ENCODE peak calls at places on chromosome 3, in seven cellular contexts. N is HepG2, P is fibroblast of lung, E is mesendoderm, Q is GM23248, V is GM23338, R is HCT116. C is an unnamed sample.
A peak's percentile ranks its signal among the peaks of the same experiment; 100 is the strongest.

GRCh38 chr3:158709666-158710083 is 22.6 kb downstream of the RARRES1 start:
- DNase-seq in N (no peak), P (peak; percentile 96), E (peak; percentile 42), Q (peak; percentile 99), V (no peak), R (no peak), C (no peak)

GRCh38 chr3:107430214-107431047 is 53.2 kb downstream of the CCDC54 start:
- DNase-seq in N (no peak), P (peak; percentile 61), E (peak; percentile 47), Q (peak; percentile 59), V (peak; percentile 18), R (no peak), C (peak; percentile 74)

GRCh38 chr3:150078983-150079739 is 108.5 kb upstream of the PFN2 start:
- DNase-seq in N (no peak), P (peak; percentile 87), E (no peak), Q (peak; percentile 97), V (no peak), R (no peak), C (peak; percentile 46)

GRCh38 chr3:113097821-113098516 is 107.2 kb downstream of the GTPBP8 start:
- DNase-seq in N (peak; percentile 56), P (peak; percentile 42), E (no peak), Q (peak; percentile 81), V (no peak), R (peak; percentile 80), C (no peak)

GRCh38 chr3:132253262-132253878 is 63.8 kb upstream of the ACP3 start:
- DNase-seq in N (peak; percentile 43), P (peak; percentile 86), E (peak; percentile 74), Q (peak; percentile 83), V (peak; percentile 83), R (peak; percentile 56), C (peak; percentile 83)

GRCh38 chr3:195809291-195809785 is 2.4 kb downstream of the MUC4 start:
- DNase-seq in N (no peak), P (no peak), E (no peak), Q (no peak), V (no peak), R (no peak), C (no peak)

GRCh38 chr3:125123906-125124305 is 68.1 kb upstream of the HEG1 start:
- DNase-seq in N (no peak), P (no peak), E (no peak), Q (peak; percentile 90), V (no peak), R (no peak), C (no peak)

GRCh38 chr3:78258798-78259197 is 1218.9 kb downstream of the ROBO2 start:
- DNase-seq in N (no peak), P (peak; percentile 31), E (peak; percentile 75), Q (peak; percentile 79), V (no peak), R (no peak), C (no peak)

GRCh38 chr3:78495326-78495725 is 1272.5 kb downstream of the ROBO1 start:
- DNase-seq in N (no peak), P (no peak), E (no peak), Q (no peak), V (no peak), R (no peak), C (no peak)

GRCh38 chr3:112865757-112866156 is 19.1 kb upstream of the CD200R1L start:
- DNase-seq in N (no peak), P (no peak), E (no peak), Q (no peak), V (no peak), R (no peak), C (no peak)

GRCh38 chr3:171770689-171771620 is 39.3 kb downstream of the PLD1 start:
- DNase-seq in N (peak; percentile 68), P (peak; percentile 92), E (peak; percentile 87), Q (peak; percentile 94), V (peak; percentile 83), R (no peak), C (no peak)

GRCh38 chr3:177929310-177929709 is 606.9 kb upstream of the KCNMB2 start:
- DNase-seq in N (no peak), P (no peak), E (no peak), Q (peak; percentile 46), V (no peak), R (no peak), C (no peak)

GRCh38 chr3:130971208-130971607 is 55.4 kb downstream of the ASTE1 start:
- DNase-seq in N (no peak), P (no peak), E (no peak), Q (peak; percentile 55), V (no peak), R (no peak), C (no peak)

GRCh38 chr3:5122741-5123706 is 932 bp downstream of the ARL8B start:
- DNase-seq in N (peak; percentile 54), P (peak; percentile 85), E (peak; percentile 88), Q (peak; percentile 83), V (peak; percentile 79), R (no peak), C (peak; percentile 60)

GRCh38 chr3:59313365-59313764 is 263.5 kb upstream of the CFAP20DC start:
- DNase-seq in N (peak; percentile 7), P (peak; percentile 40), E (peak; percentile 68), Q (peak; percentile 60), V (peak; percentile 73), R (peak; percentile 28), C (peak; percentile 66)

GRCh38 chr3:8607285-8608040 is 37.1 kb downstream of the SSUH2 start:
- DNase-seq in N (peak; percentile 55), P (peak; percentile 83), E (peak; percentile 89), Q (peak; percentile 82), V (peak; percentile 51), R (peak; percentile 15), C (no peak)

GRCh38 chr3:63753567-63753966 is 65.5 kb upstream of the C3orf49 start:
- DNase-seq in N (peak; percentile 29), P (peak; percentile 32), E (peak; percentile 34), Q (peak; percentile 48), V (peak; percentile 61), R (no peak), C (no peak)

GRCh38 chr3:197363553-197364409 is 65.4 kb upstream of the DLG1 start:
- DNase-seq in N (peak; percentile 35), P (no peak), E (peak; percentile 42), Q (no peak), V (peak; percentile 11), R (no peak), C (no peak)

GRCh38 chr3:149373235-149374125 is 4.0 kb downstream of the TM4SF1 start:
- DNase-seq in N (peak; percentile 70), P (peak; percentile 94), E (no peak), Q (peak; percentile 92), V (no peak), R (no peak), C (no peak)

GRCh38 chr3:155352900-155353490 is 59.5 kb upstream of the STRIT1 start:
- DNase-seq in N (peak; percentile 21), P (peak; percentile 57), E (peak; percentile 56), Q (peak; percentile 57), V (peak; percentile 79), R (peak; percentile 40), C (peak; percentile 76)

GRCh38 chr3:160953681-160954080 is 151.5 kb downstream of the B3GALNT1 start:
- DNase-seq in N (no peak), P (no peak), E (no peak), Q (no peak), V (no peak), R (no peak), C (no peak)

GRCh38 chr3:148030975-148031374 is 621.8 kb downstream of the ZIC1 start:
- DNase-seq in N (no peak), P (no peak), E (no peak), Q (no peak), V (no peak), R (no peak), C (no peak)

GRCh38 chr3:148034353-148034752 is 625.2 kb downstream of the ZIC1 start:
- DNase-seq in N (no peak), P (no peak), E (no peak), Q (no peak), V (no peak), R (no peak), C (no peak)

GRCh38 chr3:148036331-148036881 is 627.2 kb downstream of the ZIC1 start:
- DNase-seq in N (no peak), P (peak; percentile 42), E (peak; percentile 11), Q (no peak), V (no peak), R (no peak), C (no peak)
- H3K27ac ChIP-seq in N (no peak overlapping the region), P (no peak overlapping the region), E (no peak overlapping the region), Q (no peak overlapping the region), V (no peak overlapping the region), R (no peak overlapping the region), C (no peak overlapping the region)

GRCh38 chr3:45884368-45885201 is 1.8 kb upstream of the CCR9 start:
- DNase-seq in N (no peak), P (no peak), E (no peak), Q (no peak), V (no peak), R (no peak), C (no peak)

GRCh38 chr3:45887759-45888511 is 1.6 kb downstream of the CCR9 start:
- DNase-seq in N (no peak), P (no peak), E (no peak), Q (peak; percentile 12), V (no peak), R (no peak), C (no peak)

GRCh38 chr3:45885979-45886711 is at the start of gene CCR9:
- DNase-seq in N (no peak), P (no peak), E (no peak), Q (no peak), V (peak; percentile 18), R (no peak), C (no peak)

GRCh38 chr3:45889278-45889833 is 3.0 kb downstream of the CCR9 start:
- DNase-seq in N (no peak), P (no peak), E (no peak), Q (no peak), V (no peak), R (no peak), C (no peak)

GRCh38 chr3:45887285-45887684 is 942 bp downstream of the CCR9 start:
- DNase-seq in N (no peak), P (no peak), E (no peak), Q (no peak), V (no peak), R (no peak), C (no peak)
- H3K4me3 ChIP-seq in N (no peak overlapping the region), P (no peak overlapping the region), E (no peak overlapping the region), Q (no peak overlapping the region), V (no peak overlapping the region), R (no peak overlapping the region), C (no peak overlapping the region)

GRCh38 chr3:188877381-188877780 is 294.4 kb upstream of the TPRG1 start:
- DNase-seq in N (no peak), P (no peak), E (no peak), Q (no peak), V (no peak), R (no peak), C (no peak)

GRCh38 chr3:188884299-188885043 is 287.3 kb upstream of the TPRG1 start:
- DNase-seq in N (no peak), P (no peak), E (no peak), Q (no peak), V (no peak), R (no peak), C (no peak)

GRCh38 chr3:188876370-188876769 is 295.4 kb upstream of the TPRG1 start:
- DNase-seq in N (no peak), P (no peak), E (no peak), Q (no peak), V (no peak), R (no peak), C (no peak)

GRCh38 chr3:188881954-188882641 is 289.7 kb upstream of the TPRG1 start:
- DNase-seq in N (peak; percentile 24), P (peak; percentile 91), E (peak; percentile 58), Q (peak; percentile 85), V (no peak), R (peak; percentile 79), C (no peak)
- H3K4me2 ChIP-seq in N (no peak overlapping the region), P (peak overlapping the region; percentile 25), E (no peak overlapping the region), Q (peak overlapping the region; percentile 48), V (no peak overlapping the region), R (peak overlapping the region; percentile 73), C (no peak overlapping the region)

GRCh38 chr3:14823910-14824629 is 5.3 kb downstream of the FGD5 start:
- DNase-seq in N (no peak), P (no peak), E (no peak), Q (no peak), V (no peak), R (no peak), C (no peak)
- H3K27ac ChIP-seq in N (no peak overlapping the region), P (no peak overlapping the region), E (no peak overlapping the region), Q (no peak overlapping the region), V (no peak overlapping the region), R (no peak overlapping the region), C (no peak overlapping the region)